ENCODE peak calls at places on chromosomes 13 and 19, in seven cellular contexts. T is CD8-positive, alpha-beta T cell; E is heart right ventricle; C is transverse colon; N is ascending aorta; X is tibial nerve; R is aorta. K is an unnamed sample.
A peak's percentile ranks its signal among the peaks of the same experiment; 100 is the strongest.

GRCh38 chr19:43300876-43301765 is 31.8 kb upstream of the PSG9 start:
- DNase-seq in T (no peak), E (no peak), C (no peak), N (no peak), X (no peak), R (no peak), K (no peak)

GRCh38 chr13:99990045-99990977 is 8.7 kb downstream of the ZIC2 start:
- DNase-seq in T (no peak), E (no peak), C (no peak), N (no peak), X (no peak), R (peak; percentile 56), K (peak; percentile 76)

GRCh38 chr13:94007072-94007471 is 472.4 kb downstream of the DCT start:
- DNase-seq in T (no peak), E (no peak), C (no peak), N (no peak), X (no peak), R (no peak), K (no peak)

GRCh38 chr13:97460004-97460756 is 26.2 kb downstream of the RAP2A start:
- DNase-seq in T (no peak), E (no peak), C (no peak), N (no peak), X (no peak), R (no peak), K (no peak)

GRCh38 chr13:92719868-92720267 is 506.7 kb upstream of the GPC6 start:
- DNase-seq in T (no peak), E (no peak), C (no peak), N (no peak), X (no peak), R (no peak), K (no peak)

GRCh38 chr13:44818428-44818827 is 170.8 kb downstream of the NUFIP1 start:
- DNase-seq in T (no peak), E (no peak), C (no peak), N (no peak), X (no peak), R (no peak), K (no peak)

GRCh38 chr19:2511991-2512390 is 36.1 kb downstream of the GADD45B start:
- DNase-seq in T (no peak), E (no peak), C (no peak), N (no peak), X (no peak), R (no peak), K (no peak)

GRCh38 chr13:110403721-110404120 is 96.6 kb downstream of the COL4A2 start:
- DNase-seq in T (no peak), E (no peak), C (no peak), N (no peak), X (no peak), R (no peak), K (no peak)

GRCh38 chr13:100128373-100128772 is 39.5 kb downstream of the PCCA start:
- DNase-seq in T (no peak), E (no peak), C (no peak), N (no peak), X (no peak), R (no peak), K (no peak)

GRCh38 chr19:50173144-50173543 is 10.1 kb upstream of the IZUMO2 start:
- DNase-seq in T (no peak), E (no peak), C (peak; percentile 81), N (no peak), X (no peak), R (no peak), K (no peak)

GRCh38 chr13:111177081-111177711 is 62.1 kb downstream of the ARHGEF7 start:
- DNase-seq in T (peak; percentile 63), E (peak; percentile 77), C (peak; percentile 53), N (peak; percentile 28), X (peak; percentile 22), R (no peak), K (peak; percentile 45)

GRCh38 chr13:94713556-94714182 is 1.3 kb upstream of the SOX21 start:
- DNase-seq in T (no peak), E (no peak), C (no peak), N (no peak), X (no peak), R (no peak), K (no peak)

GRCh38 chr19:17487240-17488121 is 17.2 kb downstream of the SLC27A1 start:
- DNase-seq in T (no peak), E (no peak), C (no peak), N (no peak), X (no peak), R (no peak), K (peak; percentile 38)
- H3K36me3 ChIP-seq in T (no peaks in the 10 kb centered on the region), E (peaks cover 21% of the 10 kb centered on the region), C (no peaks in the 10 kb centered on the region), N (peaks cover 23% of the 10 kb centered on the region), X (peaks cover 47% of the 10 kb centered on the region), R (no peaks in the 10 kb centered on the region), K (no peaks in the 10 kb centered on the region)

GRCh38 chr13:112968380-112968909 is 569 bp upstream of the MCF2L start:
- DNase-seq in T (peak; percentile 70), E (no peak), C (peak; percentile 70), N (no peak), X (no peak), R (peak; percentile 77), K (peak; percentile 91)
- H3K36me3 ChIP-seq in T (no peaks in the 10 kb centered on the region), E (no peaks in the 10 kb centered on the region), C (no peaks in the 10 kb centered on the region), N (no peaks in the 10 kb centered on the region), X (no peaks in the 10 kb centered on the region), R (no peaks in the 10 kb centered on the region), K (no peaks in the 10 kb centered on the region)

GRCh38 chr13:27257648-27258253 is 6.4 kb downstream of the RPL21 start:
- DNase-seq in T (no peak), E (no peak), C (no peak), N (no peak), X (no peak), R (no peak), K (no peak)

GRCh38 chr13:27258637-27259377 is 7.4 kb downstream of the RPL21 start:
- DNase-seq in T (no peak), E (no peak), C (no peak), N (no peak), X (no peak), R (no peak), K (no peak)

GRCh38 chr13:27261376-27261775 is 9.3 kb upstream of the RASL11A start:
- DNase-seq in T (no peak), E (no peak), C (no peak), N (no peak), X (no peak), R (no peak), K (no peak)

GRCh38 chr13:27259831-27260230 is 8.5 kb downstream of the RPL21 start:
- DNase-seq in T (no peak), E (no peak), C (no peak), N (no peak), X (no peak), R (no peak), K (no peak)

DNA sequence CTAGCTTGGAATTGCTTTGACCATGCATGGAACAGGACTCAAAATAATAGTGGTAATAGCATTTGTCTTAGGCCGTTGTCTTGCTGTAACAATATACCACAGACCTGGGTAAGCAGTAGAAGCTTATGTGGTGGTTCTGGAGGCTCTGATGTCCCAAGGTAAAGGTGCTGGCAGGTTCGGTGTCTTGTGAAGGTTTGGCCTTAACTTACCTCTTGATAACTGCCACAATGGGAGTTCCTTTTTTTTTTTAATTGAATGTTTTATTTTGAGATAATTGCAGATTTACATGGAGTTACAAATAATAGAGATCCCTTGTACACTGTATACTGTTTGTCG is 5.8 kb downstream of the RPL21 start:
- DNase-seq in T (no peak), E (no peak), C (no peak), N (no peak), X (no peak), R (no peak), K (no peak)
- H3K36me3 ChIP-seq in T (peaks cover 4% of the 10 kb centered on the region), E (peaks cover 68% of the 10 kb centered on the region), C (peaks cover 29% of the 10 kb centered on the region), N (peaks cover 57% of the 10 kb centered on the region), X (peaks cover 71% of the 10 kb centered on the region), R (peaks cover 8% of the 10 kb centered on the region), K (peaks cover 38% of the 10 kb centered on the region)

DNA sequence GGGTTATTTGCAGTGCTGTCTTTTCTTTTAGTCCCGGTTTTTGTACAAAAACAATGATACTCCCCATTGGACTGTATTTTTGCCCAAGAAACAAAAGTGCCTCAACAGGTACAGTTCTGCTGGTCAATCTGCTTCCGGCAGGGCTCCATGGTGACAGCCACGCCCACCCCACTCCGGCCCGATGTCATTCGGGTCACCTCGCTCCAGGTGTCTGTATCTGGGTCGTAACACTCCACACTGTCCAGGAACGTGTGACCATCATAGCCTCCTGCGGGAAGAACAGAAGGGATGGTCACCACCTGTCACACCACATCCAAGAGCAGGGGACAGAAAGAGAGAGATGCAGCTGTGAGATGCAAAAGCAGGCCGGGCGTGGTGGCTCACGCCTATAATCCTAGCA is 16.6 kb downstream of the KEAP1 start:
- DNase-seq in T (no peak), E (no peak), C (no peak), N (no peak), X (no peak), R (no peak), K (no peak)
- H3K36me3 ChIP-seq in T (peaks cover 5% of the 10 kb centered on the region), E (peaks cover 72% of the 10 kb centered on the region), C (peaks cover 37% of the 10 kb centered on the region), N (peaks cover 70% of the 10 kb centered on the region), X (peaks cover 69% of the 10 kb centered on the region), R (no peaks in the 10 kb centered on the region), K (peaks cover 76% of the 10 kb centered on the region)

DNA sequence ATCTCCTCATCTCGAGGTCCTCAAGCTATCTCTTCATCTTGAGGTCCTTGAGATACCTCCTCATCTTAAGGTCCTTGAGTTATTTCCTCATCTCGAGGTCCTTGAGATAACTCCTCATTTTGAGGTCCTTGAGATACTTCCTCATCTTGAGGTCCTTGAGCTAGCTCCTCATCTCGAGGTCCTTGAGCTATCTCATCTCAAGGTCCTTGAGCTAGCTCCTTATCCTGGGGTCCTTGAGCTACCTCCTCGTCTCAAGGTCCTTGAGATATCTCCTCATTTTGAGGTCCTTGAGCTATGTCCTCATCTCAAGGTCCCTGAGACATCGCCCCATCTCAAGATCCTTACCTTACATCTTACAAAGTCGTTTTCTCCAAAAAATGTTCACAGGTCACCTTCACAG is 18.7 kb downstream of the VAV1 start:
- DNase-seq in T (no peak), E (no peak), C (no peak), N (no peak), X (no peak), R (no peak), K (no peak)
- H3K36me3 ChIP-seq in T (no peaks in the 10 kb centered on the region), E (no peaks in the 10 kb centered on the region), C (no peaks in the 10 kb centered on the region), N (no peaks in the 10 kb centered on the region), X (no peaks in the 10 kb centered on the region), R (no peaks in the 10 kb centered on the region), K (no peaks in the 10 kb centered on the region)

GRCh38 chr19:48591021-48591420 is 15.5 kb upstream of the SPACA4 start:
- DNase-seq in T (no peak), E (no peak), C (no peak), N (no peak), X (no peak), R (no peak), K (no peak)

GRCh38 chr19:48587387-48587786 is 19.2 kb upstream of the SPACA4 start:
- DNase-seq in T (no peak), E (no peak), C (no peak), N (no peak), X (no peak), R (no peak), K (no peak)

DNA sequence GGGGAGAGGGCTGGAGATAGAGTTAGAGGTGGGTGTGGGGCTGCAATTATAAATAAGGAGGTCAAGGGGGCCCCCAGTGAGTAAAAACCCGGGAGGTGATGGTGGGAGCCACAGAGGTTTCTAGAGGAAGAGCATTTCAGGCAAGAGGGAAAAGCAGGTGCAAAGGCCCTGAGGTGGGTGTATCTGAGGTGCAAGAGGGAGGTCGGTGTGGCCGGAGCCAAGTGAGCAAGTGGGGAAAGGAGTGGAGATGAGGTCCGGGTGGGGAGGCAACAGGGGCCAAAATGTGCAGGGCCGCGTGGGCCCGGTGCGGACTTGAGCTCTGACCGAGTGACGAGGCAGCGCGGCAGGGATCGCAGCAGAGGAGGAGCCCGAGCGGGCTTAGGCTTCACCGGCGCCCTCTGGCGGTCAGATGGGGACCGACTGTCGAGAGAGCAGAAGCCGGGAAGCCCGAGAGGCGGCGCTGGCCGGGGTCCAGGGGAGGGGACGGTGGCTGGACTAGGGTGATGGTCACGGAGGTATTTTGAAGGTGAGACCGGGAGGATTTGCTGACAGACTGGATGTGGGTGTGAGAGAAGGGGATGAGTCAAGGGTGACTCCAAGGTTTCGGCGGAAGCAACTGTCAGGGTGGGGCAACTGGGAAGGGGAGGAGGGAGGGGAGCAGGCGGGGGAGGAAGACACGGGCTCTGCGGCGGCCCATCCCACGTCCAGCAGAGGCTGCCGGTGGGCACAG is 17.7 kb upstream of the SPACA4 start:
- DNase-seq in T (peak; percentile 92), E (peak; percentile 89), C (peak; percentile 95), N (peak; percentile 40), X (peak; percentile 90), R (peak; percentile 98), K (peak; percentile 93)
- H3K36me3 ChIP-seq in T (no peaks in the 10 kb centered on the region), E (no peaks in the 10 kb centered on the region), C (no peaks in the 10 kb centered on the region), N (no peaks in the 10 kb centered on the region), X (no peaks in the 10 kb centered on the region), R (no peaks in the 10 kb centered on the region), K (no peaks in the 10 kb centered on the region)

K was measured in upper lobe of left lung.